ENCODE peak calls at places on chromosomes 16 and 17, in five cellular contexts. One of them, this sample, is unnamed.

GRCh38 chr17:10633738-10634379 is 23.2 kb downstream of the MYH3 start:
- DNase-seq in activated T-helper 9 cell treated with anti-CD3 and anti-CD28 coated beads, Interleukin-2, amount 50 U/mL, for 16 hours: no peak
- DNase-seq in fibroblast of lung: no peak
- DNase-seq in NCI-H1092 treated with DMSO at 0.1 percent for 48 hours: no peak
- DNase-seq in hepatocyte: no peak
- DNase-seq in this sample: no peak

GRCh38 chr17:73814070-73814469 is 169.8 kb upstream of the SDK2 start:
- DNase-seq in hepatocyte: no peak
- DNase-seq in NCI-H1092 treated with DMSO at 0.1 percent for 48 hours: no peak
- DNase-seq in activated T-helper 9 cell treated with anti-CD3 and anti-CD28 coated beads, Interleukin-2, amount 50 U/mL, for 16 hours: no peak
- DNase-seq in fibroblast of lung: no peak
- DNase-seq in this sample: no peak

GRCh38 chr16:73152731-73153130 is 104.8 kb upstream of the ZFHX3 start:
- DNase-seq in NCI-H1092 treated with DMSO at 0.1 percent for 48 hours: peak
- DNase-seq in hepatocyte: peak
- DNase-seq in fibroblast of lung: peak
- DNase-seq in activated T-helper 9 cell treated with anti-CD3 and anti-CD28 coated beads, Interleukin-2, amount 50 U/mL, for 16 hours: no peak
- DNase-seq in this sample: no peak

GRCh38 chr17:38464723-38465419 is 36.6 kb downstream of the ARHGAP23 start:
- DNase-seq in fibroblast of lung: peak
- DNase-seq in NCI-H1092 treated with DMSO at 0.1 percent for 48 hours: peak
- DNase-seq in activated T-helper 9 cell treated with anti-CD3 and anti-CD28 coated beads, Interleukin-2, amount 50 U/mL, for 16 hours: no peak
- DNase-seq in hepatocyte: peak
- DNase-seq in this sample: no peak

GRCh38 chr17:22515599-22515998 is 823.3 kb downstream of the KCNJ18 start:
- DNase-seq in activated T-helper 9 cell treated with anti-CD3 and anti-CD28 coated beads, Interleukin-2, amount 50 U/mL, for 16 hours: no peak
- DNase-seq in fibroblast of lung: no peak
- DNase-seq in NCI-H1092 treated with DMSO at 0.1 percent for 48 hours: no peak
- DNase-seq in hepatocyte: no peak
- DNase-seq in this sample: no peak

GRCh38 chr17:66964930-66965800 is 658 bp downstream of the CACNG4 start:
- DNase-seq in NCI-H1092 treated with DMSO at 0.1 percent for 48 hours: peak
- DNase-seq in hepatocyte: peak
- DNase-seq in activated T-helper 9 cell treated with anti-CD3 and anti-CD28 coated beads, Interleukin-2, amount 50 U/mL, for 16 hours: no peak
- DNase-seq in fibroblast of lung: no peak
- DNase-seq in this sample: no peak

GRCh38 chr16:11685844-11686618 is 17.8 kb downstream of the SNN start:
- DNase-seq in NCI-H1092 treated with DMSO at 0.1 percent for 48 hours: no peak
- DNase-seq in activated T-helper 9 cell treated with anti-CD3 and anti-CD28 coated beads, Interleukin-2, amount 50 U/mL, for 16 hours: no peak
- DNase-seq in hepatocyte: no peak
- DNase-seq in fibroblast of lung: peak
- DNase-seq in this sample: no peak

GRCh38 chr17:37844158-37844976 is 79.8 kb upstream of the TBC1D3K start:
- DNase-seq in fibroblast of lung: peak
- DNase-seq in NCI-H1092 treated with DMSO at 0.1 percent for 48 hours: no peak
- DNase-seq in hepatocyte: peak
- DNase-seq in activated T-helper 9 cell treated with anti-CD3 and anti-CD28 coated beads, Interleukin-2, amount 50 U/mL, for 16 hours: no peak
- DNase-seq in this sample: peak

GRCh38 chr17:58233547-58233946 is 4.8 kb upstream of the LPO start:
- DNase-seq in hepatocyte: no peak
- DNase-seq in activated T-helper 9 cell treated with anti-CD3 and anti-CD28 coated beads, Interleukin-2, amount 50 U/mL, for 16 hours: no peak
- DNase-seq in fibroblast of lung: no peak
- DNase-seq in NCI-H1092 treated with DMSO at 0.1 percent for 48 hours: no peak
- DNase-seq in this sample: no peak

GRCh38 chr17:39867084-39867890 is 715 bp upstream of the ZPBP2 start:
- DNase-seq in NCI-H1092 treated with DMSO at 0.1 percent for 48 hours: no peak
- DNase-seq in hepatocyte: no peak
- DNase-seq in fibroblast of lung: no peak
- DNase-seq in activated T-helper 9 cell treated with anti-CD3 and anti-CD28 coated beads, Interleukin-2, amount 50 U/mL, for 16 hours: peak
- DNase-seq in this sample: peak

GRCh38 chr17:80585880-80586279 is 41.2 kb downstream of the RPTOR start:
- DNase-seq in hepatocyte: no peak
- DNase-seq in activated T-helper 9 cell treated with anti-CD3 and anti-CD28 coated beads, Interleukin-2, amount 50 U/mL, for 16 hours: no peak
- DNase-seq in fibroblast of lung: no peak
- DNase-seq in NCI-H1092 treated with DMSO at 0.1 percent for 48 hours: peak
- DNase-seq in this sample: no peak

GRCh38 chr16:3577302-3577752 is at the start of gene NLRC3:
- DNase-seq in hepatocyte: no peak
- DNase-seq in activated T-helper 9 cell treated with anti-CD3 and anti-CD28 coated beads, Interleukin-2, amount 50 U/mL, for 16 hours: no peak
- DNase-seq in NCI-H1092 treated with DMSO at 0.1 percent for 48 hours: no peak
- DNase-seq in fibroblast of lung: no peak
- DNase-seq in this sample: no peak

GRCh38 chr16:29814592-29814991 is 1.4 kb upstream of the PAGR1 start:
- DNase-seq in hepatocyte: no peak
- DNase-seq in activated T-helper 9 cell treated with anti-CD3 and anti-CD28 coated beads, Interleukin-2, amount 50 U/mL, for 16 hours: no peak
- DNase-seq in NCI-H1092 treated with DMSO at 0.1 percent for 48 hours: no peak
- DNase-seq in fibroblast of lung: no peak
- DNase-seq in this sample: no peak

GRCh38 chr16:80852261-80852872 is 48.0 kb upstream of the CDYL2 start:
- DNase-seq in hepatocyte: peak
- DNase-seq in fibroblast of lung: peak
- DNase-seq in NCI-H1092 treated with DMSO at 0.1 percent for 48 hours: no peak
- DNase-seq in activated T-helper 9 cell treated with anti-CD3 and anti-CD28 coated beads, Interleukin-2, amount 50 U/mL, for 16 hours: no peak
- DNase-seq in this sample: no peak

This sample was measured in T-helper 17 cell.